ENCODE peak calls at places on chromosome 5, in four cellular contexts. E is GM23338; V is lung; D is CD8-positive, alpha-beta memory T cell. P is an unnamed sample.

GRCh38 chr5:12586406-12586805 is 682.2 kb upstream of the CTNND2 start:
- DNase-seq in E (no peak), D (no peak), V (no peak), P (no peak)

GRCh38 chr5:2750758-2751464 is 566 bp downstream of the IRX2 start:
- DNase-seq in V (no peak), D (no peak), E (peak; percentile 50), P (no peak)

GRCh38 chr5:72767289-72768010 is 49.0 kb upstream of the TNPO1 start:
- DNase-seq in E (peak; percentile 55), V (no peak), D (no peak), P (no peak)

GRCh38 chr5:9302228-9302627 is 243.6 kb downstream of the SEMA5A start:
- DNase-seq in V (no peak), E (no peak), D (no peak), P (no peak)

GRCh38 chr5:177314376-177315342 is 3.0 kb upstream of the MXD3 start:
- DNase-seq in D (no peak), E (no peak), V (no peak), P (no peak)

GRCh38 chr5:142720561-142721275 is 34.8 kb upstream of the FGF1 start:
- DNase-seq in E (no peak), D (no peak), V (no peak), P (no peak)

GRCh38 chr5:153959134-153959957 is 79.4 kb downstream of the FAM114A2 start:
- DNase-seq in V (no peak), E (peak; percentile 92), D (no peak), P (no peak)

GRCh38 chr5:147287181-147287580 is 52.4 kb downstream of the STK32A start:
- DNase-seq in V (no peak), E (no peak), D (no peak), P (no peak)

GRCh38 chr5:143400541-143401252 is 2.8 kb downstream of the NR3C1 start:
- DNase-seq in V (no peak), E (no peak), D (no peak), P (no peak)

GRCh38 chr5:106269252-106269843 is 1401.4 kb downstream of the EFNA5 start:
- DNase-seq in D (no peak), V (no peak), E (peak; percentile 62), P (no peak)

DNA sequence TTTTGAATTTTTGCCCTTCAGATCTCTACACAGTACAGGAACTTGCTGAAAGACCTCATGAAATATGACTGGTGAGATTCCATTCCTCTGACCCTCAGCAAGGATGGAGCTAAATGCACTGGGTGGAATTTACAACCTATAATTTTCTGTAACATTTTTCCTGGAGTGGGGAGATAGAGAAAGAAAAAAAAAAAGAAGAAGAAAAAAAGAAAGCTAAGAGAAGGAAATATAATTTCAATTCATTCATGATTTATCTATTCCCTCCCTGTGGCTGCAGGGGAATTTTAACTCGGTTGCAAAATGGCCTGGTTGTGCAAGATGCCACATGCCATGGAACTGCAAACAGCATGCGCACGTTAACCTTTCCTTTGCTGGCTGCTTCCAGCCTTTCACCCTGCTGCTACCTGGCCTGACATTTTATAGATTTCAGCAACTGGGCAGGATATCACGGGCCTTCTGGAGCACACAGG is 155.4 kb downstream of the FSTL4 start:
- DNase-seq in V (no peak), E (no peak), D (no peak), P (no peak)
- H3K4me1 ChIP-seq in V (peaks cover 2% of the 10 kb centered on the region), E (no peaks in the 10 kb centered on the region), D (no peaks in the 10 kb centered on the region), P (no peaks in the 10 kb centered on the region)

DNA sequence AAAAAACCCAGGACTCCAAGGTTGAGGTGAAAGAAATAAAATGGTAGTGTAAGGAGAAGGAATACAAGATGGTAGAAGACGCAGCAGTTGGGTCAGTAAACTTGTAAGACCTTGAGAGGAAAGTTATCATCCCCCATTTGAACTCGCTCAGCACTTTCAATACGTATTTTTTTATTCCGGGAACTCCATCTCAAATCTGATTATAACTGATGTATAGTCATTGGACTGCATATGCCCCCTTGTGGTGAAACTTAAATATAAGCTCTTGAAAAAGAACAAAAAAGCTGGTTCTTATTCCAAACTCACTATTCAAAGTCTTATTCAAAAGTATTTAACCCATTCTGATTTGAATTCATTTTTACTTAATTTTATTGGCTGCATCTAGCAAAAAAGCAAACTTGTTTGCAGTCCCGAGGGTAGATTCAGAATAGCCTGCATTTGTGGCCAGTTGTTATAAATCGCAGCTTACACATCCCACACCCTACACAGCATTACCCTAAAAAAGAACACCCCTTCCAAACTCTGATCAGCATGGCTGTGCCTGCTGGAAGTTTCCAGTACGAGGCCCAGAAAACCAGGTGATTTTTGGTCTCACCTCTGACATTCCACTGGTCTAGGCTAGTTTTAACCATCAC is 118.0 kb downstream of the ESM1 start:
- DNase-seq in E (peak; percentile 78), V (no peak), D (peak; percentile 51), P (no peak)
- H3K4me3 ChIP-seq in E (no peak overlapping the region), V (no peak overlapping the region), D (peak overlapping the region; percentile 10), P (peak overlapping the region; percentile 68)

GRCh38 chr5:172117977-172118701 is 69.9 kb downstream of the STK10 start:
- DNase-seq in D (no peak), V (no peak), E (no peak), P (no peak)

GRCh38 chr5:172114875-172115422 is 73.1 kb downstream of the STK10 start:
- DNase-seq in D (peak; percentile 71), V (peak; percentile 57), E (peak; percentile 32), P (peak; percentile 87)

GRCh38 chr5:172119921-172120688 is 67.9 kb downstream of the STK10 start:
- DNase-seq in E (no peak), D (no peak), V (no peak), P (no peak)

GRCh38 chr5:172115541-172115982 is 72.5 kb downstream of the STK10 start:
- DNase-seq in E (no peak), V (no peak), D (peak; percentile 39), P (no peak)

DNA sequence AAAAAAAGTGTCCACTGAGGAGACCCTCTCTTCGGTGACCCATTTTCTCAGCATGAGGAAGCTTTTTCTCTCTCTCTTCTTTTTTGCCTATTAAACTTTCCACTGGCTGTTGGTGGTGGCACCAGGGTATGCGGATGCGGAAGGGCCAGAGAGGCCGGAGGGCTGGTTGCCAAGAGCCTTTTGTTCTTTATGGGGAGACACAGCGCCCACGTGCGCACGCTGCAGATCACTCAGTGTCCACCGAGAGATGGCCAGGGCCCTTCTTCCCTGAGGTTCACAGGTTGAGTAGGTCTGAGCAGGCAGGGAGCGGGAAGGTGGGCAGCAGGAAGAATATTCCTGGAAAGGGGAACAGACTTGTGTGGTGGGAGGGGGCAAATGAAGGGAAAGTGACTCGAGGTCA is 69.1 kb downstream of the STK10 start:
- DNase-seq in D (no peak), V (no peak), E (no peak), P (no peak)
- H3K4me1 ChIP-seq in D (peaks cover 55% of the 10 kb centered on the region), V (peaks cover 16% of the 10 kb centered on the region), E (no peaks in the 10 kb centered on the region), P (peaks cover 37% of the 10 kb centered on the region)

GRCh38 chr5:139659673-139660072 is 11.5 kb downstream of the CXXC5 start:
- DNase-seq in V (no peak), E (peak; percentile 63), D (no peak), P (no peak)
- H3K4me3 ChIP-seq in V (no peak overlapping the region), E (peak overlapping the region; percentile 3), D (no peak overlapping the region), P (no peak overlapping the region)

GRCh38 chr5:157597277-157597676 is 21.7 kb upstream of the ADAM19 start:
- DNase-seq in E (no peak), D (no peak), V (no peak), P (no peak)
- H3K4me1 ChIP-seq in E (no peaks in the 10 kb centered on the region), D (peaks cover 16% of the 10 kb centered on the region), V (peaks cover 1% of the 10 kb centered on the region), P (peaks cover 54% of the 10 kb centered on the region)